ENCODE peak calls at places on chromosome 4, in five cellular contexts. R, W, N, A and Z are unnamed samples.

GRCh38 chr4:165312506-165312905 is 15.0 kb upstream of the MSMO1 start:
- DNase-seq in R (no peak), W (no peak), N (peak), A (peak), Z (no peak)

GRCh38 chr4:1293531-1293941 is 3.8 kb downstream of the MAEA start:
- DNase-seq in R (no peak), W (no peak), N (no peak), A (no peak), Z (no peak)

GRCh38 chr4:80142396-80143304 is 54.7 kb upstream of the PRDM8 start:
- DNase-seq in R (no peak), W (no peak), N (no peak), A (no peak), Z (no peak)

GRCh38 chr4:3449047-3449573 is 7.3 kb downstream of the HGFAC start:
- DNase-seq in R (peak), W (no peak), N (no peak), A (no peak), Z (no peak)

GRCh38 chr4:169009281-169010124 is 552 bp downstream of the CBR4 start:
- DNase-seq in R (peak), W (peak), N (peak), A (peak), Z (peak)

GRCh38 chr4:176769519-176769918 is 23.2 kb downstream of the VEGFC start:
- DNase-seq in R (no peak), W (no peak), N (peak), A (peak), Z (no peak)

GRCh38 chr4:154001187-154001586 is 212.3 kb upstream of the SFRP2 start:
- DNase-seq in R (no peak), W (no peak), N (no peak), A (no peak), Z (no peak)

GRCh38 chr4:26780524-26780923 is 80.1 kb upstream of the STIM2 start:
- DNase-seq in R (no peak), W (no peak), N (peak), A (peak), Z (no peak)

GRCh38 chr4:161841759-161842158 is 322.0 kb downstream of the FSTL5 start:
- DNase-seq in R (no peak), W (no peak), N (no peak), A (no peak), Z (no peak)

GRCh38 chr4:36081185-36081584 is 163.1 kb downstream of the ARAP2 start:
- DNase-seq in R (no peak), W (no peak), N (no peak), A (no peak), Z (no peak)

GRCh38 chr4:19455850-19456602 is 795.7 kb upstream of the SLIT2 start:
- DNase-seq in R (no peak), W (no peak), N (no peak), A (no peak), Z (no peak)

GRCh38 chr4:159070742-159071141 is 32.1 kb upstream of the RAPGEF2 start:
- DNase-seq in R (no peak), W (no peak), N (peak), A (peak), Z (no peak)

GRCh38 chr4:103364066-103364465 is 165.9 kb upstream of the CENPE start:
- DNase-seq in R (no peak), W (no peak), N (no peak), A (no peak), Z (no peak)

GRCh38 chr4:86011117-86011516 is 348.7 kb downstream of the MAPK10 start:
- DNase-seq in R (no peak), W (no peak), N (peak), A (peak), Z (no peak)